ENCODE peak calls at places on chromosomes 1 and 21, in eight cellular contexts. B is small intestine, V is AG04450, F is left ventricle myocardium inferior, I is colonic mucosa, Q is body of pancreas, P is GM23248, R is transverse colon. C is an unnamed sample.

GRCh38 chr1:98661544-98662353 is at the start of gene SNX7:
- DNase-seq in B (peak), V (peak), F (peak), I (peak), Q (peak), P (peak), R (peak), C (no peak)

GRCh38 chr1:103514920-103515503 is 10.5 kb upstream of the RNPC3 start:
- DNase-seq in B (peak), V (no peak), F (no peak), I (no peak), Q (no peak), P (peak), R (no peak), C (peak)

GRCh38 chr1:184218436-184218835 is 166.9 kb downstream of the TSEN15 start:
- DNase-seq in B (no peak), V (no peak), F (no peak), I (no peak), Q (no peak), P (no peak), R (no peak), C (no peak)

GRCh38 chr1:227792216-227793078 is 23.0 kb upstream of the PRSS38 start:
- DNase-seq in B (no peak), V (no peak), F (no peak), I (no peak), Q (no peak), P (no peak), R (no peak), C (no peak)

GRCh38 chr1:232954594-232955365 is 4.4 kb downstream of the NTPCR start:
- DNase-seq in B (no peak), V (no peak), F (no peak), I (no peak), Q (no peak), P (no peak), R (no peak), C (no peak)

GRCh38 chr1:24051206-24051945 is 60.6 kb downstream of the MYOM3 start:
- DNase-seq in B (no peak), V (no peak), F (no peak), I (no peak), Q (no peak), P (no peak), R (no peak), C (no peak)

GRCh38 chr1:5982868-5983267 is 9.4 kb downstream of the NPHP4 start:
- DNase-seq in B (no peak), V (no peak), F (no peak), I (no peak), Q (no peak), P (no peak), R (no peak), C (no peak)

GRCh38 chr1:246566808-246567154 is 525 bp downstream of the CNST start:
- DNase-seq in B (no peak), V (no peak), F (no peak), I (no peak), Q (no peak), P (no peak), R (no peak), C (no peak)

GRCh38 chr21:27476696-27477095 is 509.8 kb upstream of the ADAMTS5 start:
- DNase-seq in B (no peak), V (peak), F (no peak), I (no peak), Q (no peak), P (peak), R (no peak), C (no peak)

GRCh38 chr1:26280333-26281042 is 602 bp downstream of the SH3BGRL3 start:
- DNase-seq in B (peak), V (no peak), F (no peak), I (peak), Q (peak), P (peak), R (peak), C (no peak)

GRCh38 chr1:181986907-181987305 is 74.6 kb downstream of the ZNF648 start:
- DNase-seq in B (no peak), V (no peak), F (no peak), I (no peak), Q (no peak), P (no peak), R (no peak), C (no peak)

GRCh38 chr21:43928726-43929125 is 63.7 kb downstream of the AGPAT3 start:
- DNase-seq in B (no peak), V (no peak), F (no peak), I (peak), Q (no peak), P (no peak), R (no peak), C (no peak)

GRCh38 chr1:93841771-93842170 is 37.2 kb downstream of the DNTTIP2 start:
- DNase-seq in B (no peak), V (no peak), F (no peak), I (no peak), Q (no peak), P (no peak), R (no peak), C (no peak)

GRCh38 chr1:167488786-167489185 is 29.5 kb downstream of the CD247 start:
- DNase-seq in B (no peak), V (no peak), F (no peak), I (no peak), Q (no peak), P (no peak), R (no peak), C (no peak)

GRCh38 chr1:98278055-98278454 is 357.2 kb upstream of the DPYD start:
- DNase-seq in B (no peak), V (no peak), F (no peak), I (no peak), Q (no peak), P (no peak), R (no peak), C (no peak)

GRCh38 chr1:93566227-93566626 is 115.4 kb downstream of the BCAR3 start:
- DNase-seq in B (no peak), V (no peak), F (peak), I (no peak), Q (no peak), P (no peak), R (no peak), C (no peak)

GRCh38 chr1:243930822-243931671 is 81.0 kb upstream of the AKT3 start:
- DNase-seq in B (no peak), V (no peak), F (no peak), I (no peak), Q (no peak), P (no peak), R (no peak), C (no peak)

GRCh38 chr1:233242827-233243483 is 52.6 kb downstream of the PCNX2 start:
- DNase-seq in B (peak), V (no peak), F (no peak), I (no peak), Q (no peak), P (no peak), R (peak), C (no peak)

GRCh38 chr1:226497991-226498689 is 50.4 kb upstream of the STUM start:
- DNase-seq in B (no peak), V (no peak), F (no peak), I (no peak), Q (no peak), P (no peak), R (no peak), C (no peak)

GRCh38 chr1:161258439-161259386 is at the start of gene PCP4L1:
- DNase-seq in B (peak), V (no peak), F (peak), I (peak), Q (peak), P (peak), R (peak), C (no peak)

GRCh38 chr1:205312866-205313680 is 8.5 kb downstream of the NUAK2 start:
- DNase-seq in B (no peak), V (no peak), F (no peak), I (no peak), Q (no peak), P (no peak), R (no peak), C (no peak)

GRCh38 chr1:43493661-43494450 is 36.8 kb upstream of the PTPRF start:
- DNase-seq in B (no peak), V (no peak), F (no peak), I (no peak), Q (no peak), P (no peak), R (no peak), C (no peak)

GRCh38 chr1:116923421-116923820 is 13.7 kb downstream of the PTGFRN start:
- DNase-seq in B (no peak), V (no peak), F (no peak), I (no peak), Q (no peak), P (peak), R (no peak), C (no peak)

GRCh38 chr1:113166473-113166872 is 93.5 kb downstream of the LRIG2 start:
- DNase-seq in B (no peak), V (no peak), F (no peak), I (no peak), Q (peak), P (no peak), R (no peak), C (no peak)

GRCh38 chr1:214447557-214447871 is 103.9 kb downstream of the PTPN14 start:
- DNase-seq in B (no peak), V (no peak), F (no peak), I (no peak), Q (no peak), P (no peak), R (no peak), C (no peak)

GRCh38 chr21:43767980-43768867 is 7.9 kb downstream of the CSTB start:
- DNase-seq in B (peak), V (peak), F (no peak), I (peak), Q (no peak), P (peak), R (peak), C (no peak)

GRCh38 chr1:235415008-235415904 is 48.0 kb downstream of the TBCE start:
- DNase-seq in B (peak), V (peak), F (peak), I (peak), Q (peak), P (peak), R (peak), C (peak)

GRCh38 chr1:3607703-3608065 is 3.6 kb downstream of the MEGF6 start:
- DNase-seq in B (no peak), V (no peak), F (no peak), I (no peak), Q (no peak), P (no peak), R (no peak), C (no peak)

GRCh38 chr1:158126425-158126824 is 54.3 kb upstream of the CD1D start:
- DNase-seq in B (no peak), V (no peak), F (no peak), I (no peak), Q (no peak), P (no peak), R (peak), C (no peak)

GRCh38 chr1:86557739-86558138 is 10.9 kb downstream of the CLCA4 start:
- DNase-seq in B (no peak), V (no peak), F (no peak), I (no peak), Q (no peak), P (no peak), R (no peak), C (no peak)

GRCh38 chr21:27759820-27760219 is 792.9 kb upstream of the ADAMTS5 start:
- DNase-seq in B (peak), V (no peak), F (no peak), I (no peak), Q (no peak), P (no peak), R (no peak), C (no peak)

GRCh38 chr1:20068722-20069121 is 1.3 kb upstream of the PLA2G5 start:
- DNase-seq in B (no peak), V (no peak), F (no peak), I (peak), Q (no peak), P (no peak), R (no peak), C (no peak)

GRCh38 chr1:221989741-221990140 is 247.9 kb upstream of the DUSP10 start:
- DNase-seq in B (no peak), V (no peak), F (no peak), I (no peak), Q (no peak), P (no peak), R (no peak), C (no peak)

GRCh38 chr1:147723691-147724323 is 36.6 kb downstream of the GJA5 start:
- DNase-seq in B (peak), V (no peak), F (peak), I (peak), Q (peak), P (peak), R (peak), C (peak)

DNA sequence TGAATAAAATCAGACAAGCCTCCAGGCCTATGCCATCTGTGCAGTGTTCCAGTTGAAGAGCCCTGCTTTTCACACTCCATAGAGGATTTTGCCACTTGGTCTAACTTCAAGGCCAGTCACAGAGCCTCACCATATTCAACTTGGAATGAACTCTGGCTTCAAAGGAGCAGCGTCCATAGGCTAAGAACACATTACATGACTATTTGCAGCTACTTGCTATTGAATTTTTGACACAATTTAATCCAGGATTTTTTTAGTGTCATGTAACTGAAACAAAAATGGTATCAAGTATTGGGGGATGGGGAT is 2.7 kb upstream of the GBP4 start:
- DNase-seq in B (no peak), V (no peak), F (no peak), I (no peak), Q (no peak), P (no peak), R (no peak), C (no peak)
- H3K4me3 ChIP-seq in B (no peak), V (no peak), F (no peak), I (no peak), Q (no peak), P (no peak), R (no peak), C (no peak)

GRCh38 chr1:15579683-15580047 is 5.2 kb downstream of the AGMAT start:
- DNase-seq in B (no peak), V (no peak), F (no peak), I (no peak), Q (no peak), P (no peak), R (no peak), C (no peak)
- H3K4me3 ChIP-seq in B (no peak), V (no peak), F (no peak), I (no peak), Q (no peak), P (no peak), R (no peak), C (no peak)

GRCh38 chr1:46130144-46130543 is 2.3 kb downstream of the PIK3R3 start:
- DNase-seq in B (no peak), V (no peak), F (no peak), I (no peak), Q (no peak), P (no peak), R (no peak), C (no peak)
- H3K4me3 ChIP-seq in B (no peak), V (peak), F (peak), I (no peak), Q (no peak), P (peak), R (no peak), C (peak)

GRCh38 chr1:154190550-154190949 is 1.4 kb downstream of the TPM3 start:
- DNase-seq in B (no peak), V (no peak), F (no peak), I (no peak), Q (no peak), P (no peak), R (no peak), C (no peak)

GRCh38 chr1:154186852-154187501 is 4.9 kb downstream of the TPM3 start:
- DNase-seq in B (peak), V (no peak), F (no peak), I (no peak), Q (no peak), P (no peak), R (no peak), C (no peak)

GRCh38 chr1:154193821-154194220 is 1.9 kb upstream of the TPM3 start:
- DNase-seq in B (peak), V (no peak), F (no peak), I (no peak), Q (peak), P (peak), R (no peak), C (no peak)

GRCh38 chr1:154191990-154192450 is at the start of gene TPM3:
- DNase-seq in B (no peak), V (no peak), F (no peak), I (no peak), Q (no peak), P (no peak), R (no peak), C (no peak)

GRCh38 chr1:154192476-154192875 is 576 bp upstream of the TPM3 start:
- DNase-seq in B (no peak), V (no peak), F (no peak), I (no peak), Q (no peak), P (no peak), R (no peak), C (no peak)
- H3K4me3 ChIP-seq in B (no peak), V (no peak), F (no peak), I (no peak), Q (no peak), P (no peak), R (no peak), C (no peak)

DNA sequence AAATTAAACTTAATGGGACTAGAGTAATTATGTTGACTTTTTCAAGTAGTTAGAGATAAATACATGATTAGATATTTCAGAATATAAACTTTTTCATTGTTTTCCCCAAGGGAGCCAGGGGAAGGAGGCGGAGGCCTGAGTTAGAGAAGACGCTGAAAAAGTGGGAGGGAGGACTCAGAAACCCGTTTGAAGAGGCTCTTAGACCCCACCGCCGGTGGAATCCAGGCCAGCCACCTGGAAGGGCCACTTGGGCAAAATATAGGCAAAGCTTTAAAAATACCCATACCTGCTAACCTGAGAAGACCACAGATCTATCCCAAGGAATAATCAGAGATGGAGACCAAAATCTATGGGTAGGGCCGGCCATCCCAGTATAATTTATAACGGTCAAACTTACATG is 242.6 kb downstream of the PTPRU start:
- DNase-seq in B (no peak), V (no peak), F (no peak), I (no peak), Q (no peak), P (no peak), R (no peak), C (no peak)
- H3K4me3 ChIP-seq in B (no peak), V (no peak), F (no peak), I (no peak), Q (no peak), P (no peak), R (no peak), C (no peak)